ENCODE peak calls at places on chromosomes 6 and 20, in seven cellular contexts. N, Y, B, D, L, Q and I are unnamed samples.

GRCh38 chr6:74447013-74447412 is 751.0 kb downstream of the CD109 start:
- DNase-seq in D (no peak), N (peak; percentile 44), Q (no peak), Y (no peak), B (no peak), L (no peak), I (no peak)

GRCh38 chr20:35273449-35274171 is 4.3 kb downstream of the MMP24OS start:
- DNase-seq in N (no peak), B (no peak), Q (no peak), D (no peak), L (no peak), Y (no peak), I (no peak)

GRCh38 chr20:58044286-58044685 is 184.2 kb downstream of the ANKRD60 start:
- DNase-seq in Y (no peak), D (no peak), N (no peak), Q (no peak), B (no peak), L (no peak), I (no peak)

GRCh38 chr20:23596856-23597255 is 8.9 kb downstream of the CST9 start:
- DNase-seq in D (no peak), N (no peak), Q (no peak), Y (no peak), L (no peak), B (peak; percentile 74), I (no peak)

GRCh38 chr6:3164388-3164787 is 7.0 kb upstream of the TUBB2A start:
- DNase-seq in Y (no peak), B (peak; percentile 62), N (no peak), L (no peak), Q (no peak), D (no peak), I (no peak)

GRCh38 chr6:63263456-63263855 is 52.2 kb downstream of the FKBP1C start:
- DNase-seq in B (no peak), Y (no peak), N (no peak), Q (no peak), D (no peak), L (no peak), I (no peak)

GRCh38 chr20:9279905-9280304 is 211.0 kb downstream of the PLCB4 start:
- DNase-seq in L (no peak), B (no peak), D (no peak), N (no peak), Q (no peak), Y (no peak), I (no peak)

GRCh38 chr6:35754452-35755321 is 17.9 kb downstream of the ARMC12 start:
- DNase-seq in N (peak; percentile 45), D (no peak), B (peak; percentile 42), L (no peak), Q (no peak), Y (no peak), I (no peak)

GRCh38 chr6:135586388-135586787 is 88.8 kb upstream of the AHI1 start:
- DNase-seq in B (no peak), Q (no peak), D (no peak), N (peak; percentile 30), L (no peak), Y (no peak), I (no peak)

GRCh38 chr20:24098886-24099285 is 110.3 kb upstream of the GGTLC1 start:
- DNase-seq in L (no peak), D (no peak), B (no peak), N (peak; percentile 17), Q (no peak), Y (no peak), I (no peak)

GRCh38 chr20:62822788-62823651 is 6.2 kb downstream of the COL9A3 start:
- DNase-seq in Y (no peak), N (peak; percentile 11), L (no peak), B (peak; percentile 91), D (no peak), Q (no peak), I (no peak)

GRCh38 chr6:55925292-55925691 is 49.9 kb upstream of the BMP5 start:
- DNase-seq in Y (no peak), Q (no peak), B (no peak), N (peak; percentile 94), L (no peak), D (no peak), I (peak; percentile 23)

GRCh38 chr6:34723203-34723602 is 26.6 kb upstream of the ILRUN start:
- DNase-seq in Q (no peak), D (no peak), L (no peak), N (peak; percentile 69), Y (no peak), B (no peak), I (no peak)

GRCh38 chr6:168219167-168219566 is 100.4 kb downstream of the DACT2 start:
- DNase-seq in L (no peak), Q (no peak), B (no peak), Y (no peak), N (no peak), D (no peak), I (no peak)

GRCh38 chr6:144947398-144947976 is 662.4 kb downstream of the UTRN start:
- DNase-seq in N (no peak), Y (no peak), L (no peak), D (no peak), B (no peak), Q (no peak), I (no peak)

GRCh38 chr20:25314497-25315417 is 66.9 kb downstream of the PYGB start:
- DNase-seq in Q (peak; percentile 73), L (no peak), B (no peak), Y (peak; percentile 48), N (no peak), D (no peak), I (no peak)

GRCh38 chr6:63597142-63598000 is 25.1 kb downstream of the LOC128125822 start:
- DNase-seq in Y (no peak), B (no peak), L (no peak), N (no peak), D (no peak), Q (no peak), I (no peak)

GRCh38 chr6:3032986-3033385 is 33.3 kb downstream of the NQO2 start:
- DNase-seq in N (peak; percentile 61), Q (no peak), Y (no peak), D (no peak), B (no peak), L (no peak), I (no peak)

GRCh38 chr6:31877651-31878161 is 1.1 kb downstream of the SLC44A4 start:
- DNase-seq in N (no peak), Q (no peak), Y (no peak), D (no peak), B (no peak), L (no peak), I (no peak)

GRCh38 chr6:117837268-117837667 is 69.8 kb upstream of the SLC35F1 start:
- DNase-seq in N (no peak), L (no peak), Y (no peak), Q (no peak), B (no peak), D (no peak), I (no peak)

GRCh38 chr6:149963462-149964242 is at the start of gene ULBP1:
- DNase-seq in N (peak; percentile 83), D (peak; percentile 57), L (peak; percentile 78), B (peak; percentile 74), Q (peak; percentile 91), Y (peak; percentile 89), I (peak; percentile 24)
- TF ChIP-seq POLR2A in N (no peak), D (no peak), L (no peak), B (no peak), Q (no peak), Y (no peak), I (no peak)

DNA sequence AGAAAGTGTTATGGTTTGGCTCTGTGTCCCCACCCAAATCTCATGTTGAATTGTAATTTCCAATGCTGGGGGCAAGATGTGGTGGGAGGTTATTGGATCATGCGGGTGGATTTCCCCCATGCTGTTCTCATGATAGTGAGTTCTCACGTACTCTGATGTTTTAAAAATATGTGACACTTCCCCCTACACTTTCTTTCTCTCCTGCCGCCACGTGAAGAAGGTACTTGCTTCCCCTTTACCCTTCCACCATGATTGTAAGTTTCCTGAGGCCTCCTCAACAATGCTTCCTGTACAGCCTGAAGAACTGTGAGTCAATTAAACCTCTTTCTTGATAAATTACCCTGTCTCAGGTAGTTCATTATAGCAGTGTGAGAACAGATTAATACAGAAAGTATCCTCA is 150.8 kb downstream of the TMEM200A start:
- DNase-seq in N (no peak), Y (no peak), L (no peak), B (no peak), Q (no peak), D (no peak), I (no peak)
- TF ChIP-seq POLR2A in N (no peak), Y (no peak), L (no peak), B (no peak), Q (no peak), D (no peak), I (no peak)

DNA sequence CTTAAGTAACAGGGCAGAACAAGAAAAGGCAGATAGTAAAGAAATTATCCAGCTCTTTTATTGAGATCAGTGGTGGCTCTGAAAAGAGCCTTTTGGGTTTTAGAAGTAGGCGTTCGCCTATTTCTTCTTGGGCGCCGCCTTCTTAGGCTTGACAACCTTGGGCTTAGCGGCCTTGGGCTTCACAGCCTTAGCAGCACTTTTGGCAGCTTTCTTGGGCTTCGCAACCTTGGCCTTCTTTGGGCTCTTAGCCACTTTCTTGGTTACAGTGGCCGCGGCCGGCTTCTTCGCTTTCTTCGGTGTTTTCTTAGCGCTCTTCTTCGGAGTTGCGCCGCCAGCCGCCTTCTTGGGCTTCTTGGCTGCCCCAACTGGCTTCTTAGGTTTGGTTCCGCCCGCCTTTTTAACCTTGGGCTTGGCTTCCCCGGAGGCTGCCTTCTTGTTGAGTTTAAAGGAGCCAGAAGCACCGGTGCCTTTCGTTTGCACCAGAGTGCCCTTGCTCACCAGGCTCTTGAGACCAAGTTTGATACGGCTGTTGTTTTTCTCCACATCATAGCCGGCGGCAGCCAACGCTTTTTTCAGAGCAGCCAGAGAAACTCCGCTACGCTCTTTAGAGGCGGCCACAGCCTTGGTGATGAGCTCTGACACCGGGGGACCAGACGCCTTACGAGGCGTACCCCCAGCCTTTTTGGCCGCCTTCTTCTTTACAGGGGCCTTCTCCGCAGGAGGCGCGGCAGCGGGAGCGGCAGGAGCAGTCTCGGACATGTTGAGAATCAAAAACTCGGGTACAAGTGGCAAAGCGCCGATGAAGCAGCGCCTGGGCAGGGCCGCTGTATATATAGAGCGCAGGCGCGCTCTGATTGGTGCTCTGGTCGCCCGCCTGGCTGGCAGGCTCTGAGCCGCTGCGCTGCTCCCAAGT is 31.3 kb upstream of the HFE start:
- DNase-seq in L (peak; percentile 94), Q (peak; percentile 98), D (peak; percentile 91), B (peak; percentile 96), N (peak; percentile 85), Y (peak; percentile 93), I (peak; percentile 75)
- TF ChIP-seq POLR2A in L (peak; percentile 100), Q (peak; percentile 97), D (peak; percentile 97), B (peak; percentile 100), N (peak; percentile 98), Y (peak; percentile 60), I (peak; percentile 97)

DNA sequence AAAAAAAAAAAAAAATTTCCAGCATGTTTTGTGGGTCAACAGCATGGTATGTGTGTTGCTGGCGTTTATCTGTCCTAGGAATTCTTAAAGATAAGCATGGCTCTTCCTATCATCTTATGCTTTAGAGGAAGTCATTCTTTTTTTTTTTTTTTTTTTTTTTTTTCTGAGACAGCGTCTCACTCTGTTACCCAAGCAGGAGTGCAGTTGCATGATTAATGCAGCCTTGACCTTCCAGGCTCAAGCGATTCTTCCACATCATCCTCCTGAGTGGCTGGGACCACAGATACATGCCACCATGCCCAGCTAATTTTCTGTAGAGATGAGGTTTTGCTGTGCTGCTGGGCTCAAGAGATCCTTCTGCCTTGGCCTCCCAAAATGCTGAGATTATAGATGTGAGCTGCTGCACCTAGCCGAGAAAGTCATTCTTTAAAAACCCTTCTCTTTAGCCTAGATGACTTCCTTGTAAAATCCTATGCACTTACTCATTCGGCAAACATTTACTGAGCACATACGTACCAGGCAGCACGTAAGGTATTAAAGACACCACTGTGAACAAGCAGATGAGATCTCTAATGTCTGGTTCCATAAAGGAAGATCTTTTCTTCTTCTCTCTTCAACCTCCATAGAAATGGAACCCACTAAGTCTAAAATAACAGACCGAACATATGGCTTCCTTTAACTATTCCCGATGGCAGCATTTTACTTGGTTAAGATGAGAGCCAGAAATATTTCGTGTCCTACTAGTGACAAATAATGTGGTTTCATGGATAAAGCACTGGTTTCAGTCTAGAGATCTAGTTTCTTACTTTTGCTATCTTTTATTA is 122.4 kb downstream of the RIN2 start:
- DNase-seq in B (no peak), L (no peak), N (peak; percentile 89), Q (no peak), D (no peak), Y (no peak), I (no peak)
- TF ChIP-seq POLR2A in B (no peak), L (no peak), N (peak; percentile 51), Q (no peak), D (no peak), Y (no peak), I (no peak)